ENCODE peak calls at places on chromosomes 11 and 22, in five cellular contexts. Z is K562, W is WTC11, L is HepG2, S is GM12878. G is an unnamed sample.

GRCh38 chr11:133529807-133530500 is 2.3 kb downstream of the OPCML start:
- DNase-seq in Z (no peak), W (no peak), L (no peak), S (no peak), G (no peak)

GRCh38 chr22:27097481-27097880 is 440.1 kb downstream of the MIAT start:
- DNase-seq in Z (no peak), W (no peak), L (no peak), S (no peak), G (no peak)

GRCh38 chr11:43547900-43548381 is 132.6 kb upstream of the HSD17B12 start:
- DNase-seq in Z (peak; percentile 58), W (peak; percentile 58), L (no peak), S (no peak), G (peak; percentile 14)

GRCh38 chr11:121536116-121536515 is 83.3 kb upstream of the SORL1-AS1 start:
- DNase-seq in Z (no peak), W (no peak), L (no peak), S (no peak), G (no peak)

GRCh38 chr11:28366549-28367341 is 258.6 kb downstream of the METTL15 start:
- DNase-seq in Z (no peak), W (no peak), L (no peak), S (no peak), G (no peak)

GRCh38 chr11:108592591-108593213 is 866 bp downstream of the EXPH5 start:
- DNase-seq in Z (peak; percentile 62), W (peak; percentile 28), L (no peak), S (no peak), G (no peak)

GRCh38 chr11:8285796-8286195 is 22.1 kb upstream of the LMO1 start:
- DNase-seq in Z (no peak), W (no peak), L (no peak), S (no peak), G (no peak)

GRCh38 chr11:18726040-18726439 is at the start of gene IGSF22:
- DNase-seq in Z (no peak), W (peak; percentile 35), L (no peak), S (no peak), G (no peak)

GRCh38 chr22:45878901-45879551 is 97.9 kb downstream of the WNT7B start:
- DNase-seq in Z (no peak), W (no peak), L (no peak), S (no peak), G (no peak)

GRCh38 chr11:75223954-75224643 is 16.5 kb upstream of the TPBGL start:
- DNase-seq in Z (peak; percentile 29), W (no peak), L (peak; percentile 17), S (no peak), G (peak; percentile 29)

GRCh38 chr22:46058591-46059519 is 81.9 kb upstream of the WNT7B start:
- DNase-seq in Z (no peak), W (peak; percentile 10), L (no peak), S (no peak), G (no peak)

GRCh38 chr11:47969401-47969800 is 11.0 kb upstream of the PTPRJ start:
- DNase-seq in Z (no peak), W (no peak), L (no peak), S (no peak), G (no peak)

GRCh38 chr11:2770556-2771301 is 70.9 kb upstream of the KCNQ1OT1 start:
- DNase-seq in Z (no peak), W (peak; percentile 8), L (no peak), S (no peak), G (no peak)

GRCh38 chr11:75082601-75083216 is 14.0 kb downstream of the OR2AT4 start:
- DNase-seq in Z (peak; percentile 53), W (no peak), L (no peak), S (no peak), G (no peak)

GRCh38 chr11:32893947-32894827 is 1.6 kb downstream of the QSER1 start:
- DNase-seq in Z (peak; percentile 85), W (no peak), L (peak; percentile 81), S (peak; percentile 39), G (peak; percentile 93)

GRCh38 chr11:11213117-11213516 is 139.9 kb downstream of the CSNK2A3 start:
- DNase-seq in Z (no peak), W (no peak), L (no peak), S (no peak), G (no peak)

GRCh38 chr11:113667801-113668200 is 38.3 kb downstream of the TMPRSS5 start:
- DNase-seq in Z (peak; percentile 38), W (no peak), L (no peak), S (no peak), G (no peak)

GRCh38 chr22:27046126-27046525 is 388.7 kb downstream of the MIAT start:
- DNase-seq in Z (no peak), W (no peak), L (no peak), S (no peak), G (no peak)

GRCh38 chr11:96307748-96308133 is 35.3 kb downstream of the MAML2 start:
- DNase-seq in Z (no peak), W (no peak), L (no peak), S (no peak), G (peak; percentile 38)

GRCh38 chr22:21816787-21817496 is 50.5 kb downstream of the MAPK1 start:
- DNase-seq in Z (peak; percentile 87), W (no peak), L (no peak), S (peak; percentile 61), G (peak; percentile 61)

GRCh38 chr22:38074181-38075104 is 9.5 kb downstream of the SLC16A8 start:
- DNase-seq in Z (no peak), W (peak; percentile 81), L (no peak), S (no peak), G (no peak)

GRCh38 chr22:36727927-36728488 is 24.5 kb upstream of the CACNG2 start:
- DNase-seq in Z (no peak), W (no peak), L (no peak), S (no peak), G (no peak)

GRCh38 chr11:108472681-108473080 is 5.4 kb upstream of the C11orf65 start:
- DNase-seq in Z (no peak), W (no peak), L (no peak), S (no peak), G (no peak)

GRCh38 chr11:61139391-61139790 is 21.8 kb downstream of the VPS37C start:
- DNase-seq in Z (no peak), W (no peak), L (no peak), S (no peak), G (no peak)

GRCh38 chr11:65801153-65801987 is 14.5 kb downstream of the OVOL1 start:
- DNase-seq in Z (no peak), W (no peak), L (no peak), S (no peak), G (no peak)

GRCh38 chr11:95291946-95292345 is 60.9 kb upstream of the SESN3 start:
- DNase-seq in Z (no peak), W (no peak), L (no peak), S (no peak), G (no peak)

GRCh38 chr11:45087301-45087700 is 59.1 kb upstream of the PRDM11 start:
- DNase-seq in Z (no peak), W (no peak), L (no peak), S (no peak), G (no peak)

GRCh38 chr22:27715078-27715477 is 86.5 kb downstream of the MN1 start:
- DNase-seq in Z (no peak), W (no peak), L (no peak), S (no peak), G (no peak)

GRCh38 chr11:88315015-88315414 is 22.5 kb downstream of the CTSC start:
- DNase-seq in Z (no peak), W (no peak), L (no peak), S (no peak), G (no peak)

GRCh38 chr11:59197990-59198389 is 14.7 kb downstream of the MPEG1 start:
- DNase-seq in Z (no peak), W (no peak), L (no peak), S (no peak), G (no peak)

DNA sequence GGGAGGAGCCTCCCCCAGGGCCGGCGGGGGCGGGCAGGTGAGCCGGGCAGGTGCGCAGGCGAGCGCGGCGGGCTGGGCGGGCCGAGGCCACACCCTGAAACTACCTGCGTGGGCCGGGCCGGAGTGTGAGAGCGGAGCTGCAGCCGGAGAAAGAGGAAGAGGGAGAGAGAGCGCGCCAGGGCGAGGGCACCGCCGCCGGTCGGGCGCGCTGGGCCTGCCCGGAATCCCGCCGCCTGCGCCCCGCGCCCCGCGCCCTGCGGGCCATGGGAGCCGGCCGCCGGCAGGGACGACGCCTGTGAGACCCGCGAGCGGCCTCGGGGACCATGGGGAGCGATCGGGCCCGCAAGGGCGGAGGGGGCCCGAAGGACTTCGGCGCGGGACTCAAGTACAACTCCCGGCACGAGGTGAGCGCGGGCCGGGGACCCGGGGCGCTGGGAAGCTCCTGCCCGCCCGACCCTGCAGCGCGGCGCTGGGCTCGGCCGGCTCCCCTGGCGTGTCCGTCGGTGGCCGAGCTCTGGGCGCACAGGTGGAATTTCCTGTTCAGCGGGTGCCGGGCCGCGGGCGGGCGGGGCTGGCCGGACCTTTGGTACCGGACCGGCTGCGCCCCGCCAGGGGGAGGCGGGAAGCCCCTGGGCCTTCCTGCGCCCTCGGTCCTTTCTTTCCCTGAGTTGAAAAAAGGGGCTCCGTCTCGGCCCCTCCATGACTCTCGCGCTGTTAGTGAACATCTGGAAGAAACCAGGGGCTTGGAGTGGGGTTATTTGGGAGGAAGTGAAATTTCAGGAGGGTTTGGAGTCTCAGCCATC is at the start of gene ST14:
- DNase-seq in Z (no peak), W (peak; percentile 61), L (no peak), S (no peak), G (no peak)
- TF ChIP-seq ESRRA in Z (no peak), W (no peak), L (no peak), S (no peak), G (no peak)

GRCh38 chr11:25734592-25735211 is 597.2 kb upstream of the ANO3 start:
- DNase-seq in Z (no peak), W (no peak), L (peak; percentile 8), S (no peak), G (no peak)
- TF ChIP-seq ESRRA in Z (no peak), W (no peak), L (no peak), S (no peak), G (no peak)

DNA sequence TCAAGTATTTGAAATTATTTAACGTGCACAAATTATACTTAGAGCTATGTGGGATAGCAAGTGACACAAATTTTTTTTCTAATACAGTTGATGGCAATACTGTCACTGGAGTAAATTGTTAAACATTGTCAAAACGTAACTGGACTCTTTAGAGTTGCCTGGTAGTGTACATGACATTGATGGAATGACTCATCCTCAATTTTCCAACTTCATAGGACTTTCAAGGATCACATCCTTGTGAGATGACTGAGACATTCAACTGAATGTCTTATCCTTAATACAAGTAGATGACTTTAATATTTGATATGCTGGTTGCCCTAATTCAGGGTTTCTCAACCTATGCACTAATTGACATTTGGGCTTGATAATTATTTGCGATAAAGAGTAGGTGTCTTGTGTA is 310.0 kb downstream of the SWAP70 start:
- DNase-seq in Z (no peak), W (no peak), L (no peak), S (no peak), G (peak; percentile 31)
- TF ChIP-seq ESRRA in Z (no peak), W (no peak), L (no peak), S (no peak), G (no peak)

GRCh38 chr11:104164028-104164520 is at the start of gene PDGFD:
- DNase-seq in Z (peak; percentile 6), W (peak; percentile 89), L (peak; percentile 54), S (no peak), G (peak; percentile 90)
- TF ChIP-seq ESRRA in Z (no peak), W (no peak), L (no peak), S (no peak), G (no peak)

DNA sequence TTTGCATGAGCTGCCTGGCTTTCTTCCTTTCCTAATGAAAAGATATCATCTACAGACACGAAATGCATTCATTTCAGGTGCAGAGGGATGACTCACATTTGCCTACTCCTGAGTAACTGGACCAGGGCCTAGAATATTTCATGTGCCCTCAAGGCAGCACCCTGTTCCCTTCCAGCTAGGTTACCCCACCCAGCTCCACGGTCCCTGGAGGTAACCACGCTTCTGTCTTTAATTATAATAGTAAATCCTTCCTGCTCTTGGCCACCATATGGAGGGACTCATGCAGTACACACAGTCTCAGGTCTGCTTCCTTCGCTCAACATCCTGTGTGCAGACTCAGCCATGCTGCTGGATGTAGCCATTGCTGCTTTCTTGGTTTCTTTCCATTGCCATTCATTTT is 22.3 kb downstream of the DHCR7 start:
- DNase-seq in Z (no peak), W (no peak), L (no peak), S (no peak), G (no peak)
- TF ChIP-seq ESRRA in Z (no peak), W (no peak), L (no peak), S (no peak), G (no peak)

G was measured in A549.